ENCODE peak calls at places on chromosomes 5 and 9, in nine cellular contexts. X, I, B, M, O, R, S, N and Q are unnamed samples.
A peak's percentile ranks its signal among the peaks of the same experiment; 100 is the strongest.

GRCh38 chr5:167853421-167853820 is 438.0 kb upstream of the WWC1 start:
- DNase-seq in X (no peak), I (no peak), B (no peak), M (peak; percentile 58), O (no peak), R (no peak), S (no peak), N (no peak), Q (no peak)

GRCh38 chr5:155689403-155689802 is 637.6 kb upstream of the SGCD start:
- DNase-seq in X (no peak), I (no peak), B (no peak), M (no peak), O (no peak), R (peak; percentile 92), S (no peak), N (no peak), Q (no peak)

GRCh38 chr5:112234000-112234399 is 185.1 kb downstream of the EPB41L4A start:
- DNase-seq in X (no peak), I (no peak), B (no peak), M (no peak), O (no peak), R (no peak), S (no peak), N (no peak), Q (no peak)

GRCh38 chr9:128706671-128707381 is 4.5 kb downstream of the PKN3 start:
- DNase-seq in X (no peak), I (no peak), B (no peak), M (no peak), O (no peak), R (no peak), S (no peak), N (no peak), Q (no peak)

GRCh38 chr5:145806923-145807322 is 28.2 kb downstream of the PRELID2 start:
- DNase-seq in X (no peak), I (no peak), B (no peak), M (no peak), O (no peak), R (no peak), S (no peak), N (no peak), Q (no peak)

GRCh38 chr5:176497852-176498251 is 39.4 kb downstream of the RNF44 start:
- DNase-seq in X (no peak), I (no peak), B (no peak), M (no peak), O (no peak), R (no peak), S (no peak), N (no peak), Q (no peak)

GRCh38 chr5:175246242-175246891 is 197.6 kb downstream of the DRD1 start:
- DNase-seq in X (peak; percentile 26), I (peak; percentile 48), B (no peak), M (peak; percentile 98), O (no peak), R (no peak), S (no peak), N (no peak), Q (no peak)

GRCh38 chr5:1386274-1386717 is 41.4 kb upstream of the CLPTM1L start:
- DNase-seq in X (peak; percentile 44), I (peak; percentile 73), B (peak; percentile 31), M (peak; percentile 10), O (peak; percentile 73), R (no peak), S (peak; percentile 49), N (peak; percentile 54), Q (peak; percentile 65)

GRCh38 chr5:44909009-44909408 is 100.3 kb downstream of the MRPS30 start:
- DNase-seq in X (no peak), I (no peak), B (peak; percentile 6), M (no peak), O (no peak), R (no peak), S (no peak), N (no peak), Q (no peak)

GRCh38 chr9:17064558-17064957 is 70.3 kb upstream of the CNTLN start:
- DNase-seq in X (no peak), I (no peak), B (no peak), M (no peak), O (no peak), R (no peak), S (no peak), N (no peak), Q (no peak)

GRCh38 chr9:93869863-93870262 is 85.3 kb downstream of the BARX1 start:
- DNase-seq in X (no peak), I (no peak), B (no peak), M (no peak), O (no peak), R (no peak), S (no peak), N (no peak), Q (no peak)

GRCh38 chr5:124920909-124921666 is 174.6 kb upstream of the ZNF608 start:
- DNase-seq in X (no peak), I (no peak), B (peak; percentile 68), M (no peak), O (no peak), R (no peak), S (no peak), N (no peak), Q (no peak)

GRCh38 chr5:54302267-54302687 is 8.1 kb downstream of the ARL15 start:
- DNase-seq in X (no peak), I (no peak), B (no peak), M (peak; percentile 53), O (no peak), R (no peak), S (no peak), N (no peak), Q (no peak)

GRCh38 chr5:127011151-127011550 is 19.2 kb downstream of the MARCHF3 start:
- DNase-seq in X (no peak), I (no peak), B (no peak), M (peak; percentile 89), O (no peak), R (no peak), S (no peak), N (no peak), Q (no peak)

GRCh38 chr9:2126331-2126789 is 111.2 kb downstream of the SMARCA2 start:
- DNase-seq in X (no peak), I (peak; percentile 60), B (peak; percentile 20), M (peak; percentile 23), O (no peak), R (no peak), S (no peak), N (no peak), Q (no peak)

GRCh38 chr5:42970636-42971559 is 69.2 kb downstream of the ANXA2R start:
- DNase-seq in X (no peak), I (no peak), B (no peak), M (no peak), O (no peak), R (no peak), S (no peak), N (no peak), Q (no peak)

GRCh38 chr5:112878760-112879159 is 17.7 kb downstream of the SRP19 start:
- DNase-seq in X (no peak), I (no peak), B (no peak), M (peak; percentile 22), O (peak; percentile 40), R (no peak), S (peak; percentile 43), N (peak; percentile 49), Q (no peak)

GRCh38 chr9:136942112-136942880 is 2.2 kb downstream of the FBXW5 start:
- DNase-seq in X (no peak), I (peak; percentile 44), B (no peak), M (no peak), O (no peak), R (no peak), S (no peak), N (no peak), Q (no peak)

GRCh38 chr9:135605238-135605781 is 34.0 kb downstream of the GLT6D1 start:
- DNase-seq in X (no peak), I (no peak), B (no peak), M (no peak), O (no peak), R (no peak), S (no peak), N (no peak), Q (no peak)

GRCh38 chr9:14520341-14520740 is 172.9 kb downstream of the ZDHHC21 start:
- DNase-seq in X (no peak), I (no peak), B (no peak), M (no peak), O (no peak), R (no peak), S (no peak), N (no peak), Q (no peak)

GRCh38 chr5:39063037-39063436 is 11.2 kb downstream of the RICTOR start:
- DNase-seq in X (no peak), I (no peak), B (no peak), M (no peak), O (no peak), R (no peak), S (no peak), N (peak; percentile 29), Q (no peak)

GRCh38 chr5:150512368-150512747 is 4.4 kb downstream of the NDST1 start:
- DNase-seq in X (no peak), I (no peak), B (no peak), M (no peak), O (no peak), R (no peak), S (no peak), N (peak; percentile 77), Q (no peak)

GRCh38 chr5:177434437-177434836 is 8.0 kb downstream of the GRK6 start:
- DNase-seq in X (peak; percentile 53), I (no peak), B (no peak), M (no peak), O (no peak), R (no peak), S (peak; percentile 28), N (no peak), Q (no peak)

GRCh38 chr9:8660383-8660782 is 860.8 kb upstream of the DMAC1 start:
- DNase-seq in X (no peak), I (peak; percentile 66), B (peak; percentile 60), M (peak; percentile 83), O (no peak), R (no peak), S (no peak), N (peak; percentile 32), Q (no peak)

GRCh38 chr5:176593273-176593869 is 16.6 kb downstream of the GPRIN1 start:
- DNase-seq in X (no peak), I (no peak), B (no peak), M (no peak), O (no peak), R (no peak), S (no peak), N (no peak), Q (no peak)

GRCh38 chr5:164578911-164579310 is 1073.5 kb downstream of the MAT2B start:
- DNase-seq in X (no peak), I (no peak), B (no peak), M (no peak), O (no peak), R (no peak), S (no peak), N (no peak), Q (no peak)

GRCh38 chr5:33781286-33781685 is 110.5 kb downstream of the ADAMTS12 start:
- DNase-seq in X (no peak), I (no peak), B (no peak), M (peak; percentile 81), O (no peak), R (no peak), S (no peak), N (no peak), Q (no peak)

GRCh38 chr5:38755171-38755570 is 90.6 kb upstream of the OSMR start:
- DNase-seq in X (no peak), I (no peak), B (no peak), M (peak; percentile 82), O (no peak), R (no peak), S (no peak), N (no peak), Q (no peak)

GRCh38 chr5:164002653-164003052 is 497.2 kb downstream of the MAT2B start:
- DNase-seq in X (no peak), I (no peak), B (no peak), M (peak; percentile 10), O (no peak), R (no peak), S (no peak), N (no peak), Q (no peak)

GRCh38 chr9:27154923-27155322 is 45.9 kb downstream of the TEK start:
- DNase-seq in X (no peak), I (no peak), B (no peak), M (peak; percentile 95), O (no peak), R (no peak), S (no peak), N (no peak), Q (no peak)

GRCh38 chr9:107749787-107750444 is 260.3 kb upstream of the KLF4 start:
- DNase-seq in X (no peak), I (peak; percentile 90), B (peak; percentile 93), M (peak; percentile 92), O (no peak), R (peak; percentile 37), S (no peak), N (peak; percentile 10), Q (no peak)